ENCODE peak calls at places on chromosomes 5 and 9, in seven cellular contexts. One of them, this sample, is unnamed.

GRCh38 chr5:67612961-67613360 is 416.4 kb upstream of the CD180 start:
- DNase-seq in GM10248: no peak
- DNase-seq in H54: no peak
- DNase-seq in mesenteric fat pad: no peak
- DNase-seq in colonic mucosa: no peak
- DNase-seq in HTR-8/SVneo: no peak
- DNase-seq in activated naive CD4-positive, alpha-beta T cell: no peak
- DNase-seq in this sample: no peak

GRCh38 chr9:113187935-113188595 is 33.0 kb downstream of the FKBP15 start:
- DNase-seq in mesenteric fat pad: no peak
- DNase-seq in colonic mucosa: peak
- DNase-seq in activated naive CD4-positive, alpha-beta T cell: no peak
- DNase-seq in H54: peak
- DNase-seq in GM10248: no peak
- DNase-seq in HTR-8/SVneo: peak
- DNase-seq in this sample: no peak

GRCh38 chr9:115593587-115594091 is 475.7 kb upstream of the TNC start:
- DNase-seq in H54: no peak
- DNase-seq in mesenteric fat pad: no peak
- DNase-seq in HTR-8/SVneo: no peak
- DNase-seq in activated naive CD4-positive, alpha-beta T cell: no peak
- DNase-seq in GM10248: peak
- DNase-seq in colonic mucosa: no peak
- DNase-seq in this sample: no peak

GRCh38 chr5:173303878-173304590 is 24.2 kb downstream of the STC2 start:
- DNase-seq in mesenteric fat pad: no peak
- DNase-seq in HTR-8/SVneo: peak
- DNase-seq in colonic mucosa: no peak
- DNase-seq in GM10248: no peak
- DNase-seq in H54: no peak
- DNase-seq in activated naive CD4-positive, alpha-beta T cell: no peak
- DNase-seq in this sample: no peak

GRCh38 chr5:173781826-173782670 is 106.1 kb upstream of the CPEB4 start:
- DNase-seq in GM10248: no peak
- DNase-seq in HTR-8/SVneo: peak
- DNase-seq in colonic mucosa: peak
- DNase-seq in mesenteric fat pad: no peak
- DNase-seq in activated naive CD4-positive, alpha-beta T cell: no peak
- DNase-seq in H54: peak
- DNase-seq in this sample: no peak

GRCh38 chr5:107533946-107534876 is 136.5 kb downstream of the EFNA5 start:
- DNase-seq in colonic mucosa: no peak
- DNase-seq in GM10248: no peak
- DNase-seq in H54: no peak
- DNase-seq in mesenteric fat pad: no peak
- DNase-seq in activated naive CD4-positive, alpha-beta T cell: no peak
- DNase-seq in HTR-8/SVneo: no peak
- DNase-seq in this sample: no peak

GRCh38 chr9:33103381-33104110 is 27.1 kb upstream of the SMU1 start:
- DNase-seq in mesenteric fat pad: no peak
- DNase-seq in HTR-8/SVneo: no peak
- DNase-seq in activated naive CD4-positive, alpha-beta T cell: no peak
- DNase-seq in H54: no peak
- DNase-seq in GM10248: no peak
- DNase-seq in colonic mucosa: no peak
- DNase-seq in this sample: no peak

GRCh38 chr5:172658869-172659513 is 17.9 kb downstream of the NEURL1B start:
- DNase-seq in GM10248: no peak
- DNase-seq in activated naive CD4-positive, alpha-beta T cell: no peak
- DNase-seq in colonic mucosa: peak
- DNase-seq in mesenteric fat pad: no peak
- DNase-seq in HTR-8/SVneo: no peak
- DNase-seq in H54: no peak
- DNase-seq in this sample: no peak

GRCh38 chr5:73215891-73216610 is 43.1 kb downstream of the TMEM174 start:
- DNase-seq in colonic mucosa: peak
- DNase-seq in HTR-8/SVneo: peak
- DNase-seq in GM10248: peak
- DNase-seq in H54: peak
- DNase-seq in mesenteric fat pad: peak
- DNase-seq in activated naive CD4-positive, alpha-beta T cell: no peak
- DNase-seq in this sample: peak

GRCh38 chr5:112604741-112605390 is 132.8 kb upstream of the APC start:
- DNase-seq in H54: no peak
- DNase-seq in HTR-8/SVneo: no peak
- DNase-seq in colonic mucosa: peak
- DNase-seq in activated naive CD4-positive, alpha-beta T cell: no peak
- DNase-seq in mesenteric fat pad: no peak
- DNase-seq in GM10248: peak
- DNase-seq in this sample: no peak

GRCh38 chr9:127838375-127839078 is 15.9 kb downstream of the ENG start:
- DNase-seq in activated naive CD4-positive, alpha-beta T cell: no peak
- DNase-seq in HTR-8/SVneo: peak
- DNase-seq in H54: peak
- DNase-seq in mesenteric fat pad: peak
- DNase-seq in GM10248: no peak
- DNase-seq in colonic mucosa: peak
- DNase-seq in this sample: no peak

GRCh38 chr9:5062631-5063030 is 77.6 kb downstream of the JAK2 start:
- DNase-seq in colonic mucosa: no peak
- DNase-seq in H54: no peak
- DNase-seq in activated naive CD4-positive, alpha-beta T cell: no peak
- DNase-seq in mesenteric fat pad: no peak
- DNase-seq in GM10248: no peak
- DNase-seq in HTR-8/SVneo: no peak
- DNase-seq in this sample: no peak

GRCh38 chr9:38067892-38068615 is 973 bp downstream of the SHB start:
- DNase-seq in mesenteric fat pad: no peak
- DNase-seq in H54: no peak
- DNase-seq in activated naive CD4-positive, alpha-beta T cell: no peak
- DNase-seq in GM10248: no peak
- DNase-seq in colonic mucosa: no peak
- DNase-seq in HTR-8/SVneo: no peak
- DNase-seq in this sample: no peak

GRCh38 chr9:96500696-96501660 is 51.0 kb downstream of the HABP4 start:
- DNase-seq in colonic mucosa: no peak
- DNase-seq in HTR-8/SVneo: no peak
- DNase-seq in H54: no peak
- DNase-seq in activated naive CD4-positive, alpha-beta T cell: no peak
- DNase-seq in GM10248: no peak
- DNase-seq in mesenteric fat pad: no peak
- DNase-seq in this sample: no peak

GRCh38 chr5:124651663-124652513 is 94.6 kb downstream of the ZNF608 start:
- DNase-seq in mesenteric fat pad: peak
- DNase-seq in activated naive CD4-positive, alpha-beta T cell: no peak
- DNase-seq in GM10248: peak
- DNase-seq in H54: peak
- DNase-seq in HTR-8/SVneo: peak
- DNase-seq in colonic mucosa: peak
- DNase-seq in this sample: no peak

GRCh38 chr5:145834917-145835838 is at the start of gene PRELID2:
- DNase-seq in GM10248: peak
- DNase-seq in H54: peak
- DNase-seq in HTR-8/SVneo: peak
- DNase-seq in colonic mucosa: peak
- DNase-seq in mesenteric fat pad: peak
- DNase-seq in activated naive CD4-positive, alpha-beta T cell: no peak
- DNase-seq in this sample: no peak

GRCh38 chr5:6452622-6453504 is 4.2 kb downstream of the UBE2QL1 start:
- DNase-seq in H54: no peak
- DNase-seq in activated naive CD4-positive, alpha-beta T cell: no peak
- DNase-seq in HTR-8/SVneo: no peak
- DNase-seq in GM10248: no peak
- DNase-seq in mesenteric fat pad: no peak
- DNase-seq in colonic mucosa: no peak
- DNase-seq in this sample: no peak

GRCh38 chr5:178293400-178293799 is 60.8 kb upstream of the PHYKPL start:
- DNase-seq in colonic mucosa: no peak
- DNase-seq in GM10248: no peak
- DNase-seq in H54: no peak
- DNase-seq in HTR-8/SVneo: no peak
- DNase-seq in activated naive CD4-positive, alpha-beta T cell: no peak
- DNase-seq in mesenteric fat pad: peak
- DNase-seq in this sample: no peak

GRCh38 chr5:108989761-108990392 is 242.2 kb downstream of the FER start:
- DNase-seq in colonic mucosa: no peak
- DNase-seq in GM10248: no peak
- DNase-seq in HTR-8/SVneo: no peak
- DNase-seq in H54: no peak
- DNase-seq in mesenteric fat pad: no peak
- DNase-seq in activated naive CD4-positive, alpha-beta T cell: no peak
- DNase-seq in this sample: no peak

GRCh38 chr9:4211022-4211421 is 88.8 kb downstream of the GLIS3 start:
- DNase-seq in activated naive CD4-positive, alpha-beta T cell: no peak
- DNase-seq in H54: no peak
- DNase-seq in colonic mucosa: peak
- DNase-seq in HTR-8/SVneo: no peak
- DNase-seq in mesenteric fat pad: no peak
- DNase-seq in GM10248: no peak
- DNase-seq in this sample: no peak

GRCh38 chr9:99680191-99680590 is 141.5 kb upstream of the NR4A3 start:
- DNase-seq in H54: no peak
- DNase-seq in colonic mucosa: no peak
- DNase-seq in activated naive CD4-positive, alpha-beta T cell: no peak
- DNase-seq in HTR-8/SVneo: no peak
- DNase-seq in mesenteric fat pad: no peak
- DNase-seq in GM10248: no peak
- DNase-seq in this sample: no peak

GRCh38 chr5:39164529-39165402 is 54.6 kb downstream of the FYB1 start:
- DNase-seq in H54: no peak
- DNase-seq in GM10248: peak
- DNase-seq in mesenteric fat pad: no peak
- DNase-seq in colonic mucosa: no peak
- DNase-seq in HTR-8/SVneo: no peak
- DNase-seq in activated naive CD4-positive, alpha-beta T cell: no peak
- DNase-seq in this sample: no peak

GRCh38 chr5:62600560-62601252 is 22.1 kb downstream of the LRRC70 start:
- DNase-seq in activated naive CD4-positive, alpha-beta T cell: no peak
- DNase-seq in H54: no peak
- DNase-seq in mesenteric fat pad: no peak
- DNase-seq in HTR-8/SVneo: no peak
- DNase-seq in GM10248: no peak
- DNase-seq in colonic mucosa: no peak
- DNase-seq in this sample: no peak

GRCh38 chr9:115640887-115641286 is 512.7 kb upstream of the PAPPA start:
- DNase-seq in GM10248: no peak
- DNase-seq in mesenteric fat pad: no peak
- DNase-seq in HTR-8/SVneo: no peak
- DNase-seq in activated naive CD4-positive, alpha-beta T cell: no peak
- DNase-seq in H54: no peak
- DNase-seq in colonic mucosa: no peak
- DNase-seq in this sample: no peak

GRCh38 chr5:24365406-24365805 is 279.4 kb downstream of the CDH10 start:
- DNase-seq in H54: no peak
- DNase-seq in HTR-8/SVneo: no peak
- DNase-seq in activated naive CD4-positive, alpha-beta T cell: no peak
- DNase-seq in GM10248: no peak
- DNase-seq in mesenteric fat pad: no peak
- DNase-seq in colonic mucosa: no peak
- DNase-seq in this sample: no peak

GRCh38 chr5:80141147-80141671 is 106.1 kb downstream of the THBS4 start:
- DNase-seq in GM10248: no peak
- DNase-seq in H54: no peak
- DNase-seq in mesenteric fat pad: no peak
- DNase-seq in activated naive CD4-positive, alpha-beta T cell: no peak
- DNase-seq in HTR-8/SVneo: no peak
- DNase-seq in colonic mucosa: peak
- DNase-seq in this sample: no peak

GRCh38 chr5:90558344-90559192 is at the start of gene ADGRV1:
- DNase-seq in GM10248: peak
- DNase-seq in H54: no peak
- DNase-seq in activated naive CD4-positive, alpha-beta T cell: no peak
- DNase-seq in mesenteric fat pad: no peak
- DNase-seq in HTR-8/SVneo: peak
- DNase-seq in colonic mucosa: peak
- DNase-seq in this sample: peak

GRCh38 chr5:131258733-131259132 is 5.1 kb upstream of the CDC42SE2 start:
- DNase-seq in mesenteric fat pad: no peak
- DNase-seq in colonic mucosa: no peak
- DNase-seq in HTR-8/SVneo: no peak
- DNase-seq in H54: no peak
- DNase-seq in activated naive CD4-positive, alpha-beta T cell: no peak
- DNase-seq in GM10248: no peak
- DNase-seq in this sample: no peak

GRCh38 chr5:54663876-54664275 is 146.3 kb downstream of the SNX18 start:
- DNase-seq in GM10248: no peak
- DNase-seq in mesenteric fat pad: no peak
- DNase-seq in H54: no peak
- DNase-seq in HTR-8/SVneo: peak
- DNase-seq in colonic mucosa: no peak
- DNase-seq in activated naive CD4-positive, alpha-beta T cell: no peak
- DNase-seq in this sample: no peak

GRCh38 chr9:122291458-122291857 is 26.8 kb downstream of the MRRF start:
- DNase-seq in colonic mucosa: no peak
- DNase-seq in mesenteric fat pad: no peak
- DNase-seq in HTR-8/SVneo: no peak
- DNase-seq in activated naive CD4-positive, alpha-beta T cell: no peak
- DNase-seq in H54: no peak
- DNase-seq in GM10248: no peak
- DNase-seq in this sample: no peak

GRCh38 chr5:93281980-93282772 is 298.8 kb downstream of the NR2F1-AS1 start:
- DNase-seq in colonic mucosa: no peak
- DNase-seq in mesenteric fat pad: no peak
- DNase-seq in activated naive CD4-positive, alpha-beta T cell: no peak
- DNase-seq in HTR-8/SVneo: no peak
- DNase-seq in GM10248: no peak
- DNase-seq in H54: no peak
- DNase-seq in this sample: no peak

GRCh38 chr5:179765400-179765799 is 28.4 kb upstream of the LTC4S start:
- DNase-seq in mesenteric fat pad: no peak
- DNase-seq in activated naive CD4-positive, alpha-beta T cell: no peak
- DNase-seq in colonic mucosa: no peak
- DNase-seq in HTR-8/SVneo: peak
- DNase-seq in H54: peak
- DNase-seq in GM10248: no peak
- DNase-seq in this sample: no peak

GRCh38 chr5:141149812-141150211 is at the start of gene PCDHB6:
- DNase-seq in H54: no peak
- DNase-seq in HTR-8/SVneo: no peak
- DNase-seq in mesenteric fat pad: no peak
- DNase-seq in GM10248: no peak
- DNase-seq in activated naive CD4-positive, alpha-beta T cell: no peak
- DNase-seq in colonic mucosa: no peak
- DNase-seq in this sample: no peak

GRCh38 chr5:167332291-167332690 is 959.2 kb upstream of the WWC1 start:
- DNase-seq in HTR-8/SVneo: no peak
- DNase-seq in activated naive CD4-positive, alpha-beta T cell: no peak
- DNase-seq in mesenteric fat pad: no peak
- DNase-seq in colonic mucosa: no peak
- DNase-seq in H54: no peak
- DNase-seq in GM10248: no peak
- DNase-seq in this sample: no peak

GRCh38 chr9:101398335-101398929 is at the start of the genes MRPL50 and ZNF189:
- DNase-seq in colonic mucosa: peak
- DNase-seq in HTR-8/SVneo: peak
- DNase-seq in GM10248: peak
- DNase-seq in H54: peak
- DNase-seq in mesenteric fat pad: peak
- DNase-seq in activated naive CD4-positive, alpha-beta T cell: peak
- DNase-seq in this sample: peak

GRCh38 chr9:6893350-6894131 is 135.8 kb downstream of the KDM4C start:
- DNase-seq in mesenteric fat pad: no peak
- DNase-seq in colonic mucosa: no peak
- DNase-seq in HTR-8/SVneo: no peak
- DNase-seq in H54: no peak
- DNase-seq in GM10248: no peak
- DNase-seq in activated naive CD4-positive, alpha-beta T cell: no peak
- DNase-seq in this sample: no peak

GRCh38 chr5:933251-933861 is 40.7 kb downstream of the TRIP13 start:
- DNase-seq in colonic mucosa: no peak
- DNase-seq in activated naive CD4-positive, alpha-beta T cell: no peak
- DNase-seq in mesenteric fat pad: no peak
- DNase-seq in H54: no peak
- DNase-seq in HTR-8/SVneo: no peak
- DNase-seq in GM10248: no peak
- DNase-seq in this sample: no peak

GRCh38 chr9:112711050-112711689 is 6.7 kb downstream of the INIP start:
- DNase-seq in HTR-8/SVneo: peak
- DNase-seq in H54: no peak
- DNase-seq in activated naive CD4-positive, alpha-beta T cell: no peak
- DNase-seq in mesenteric fat pad: no peak
- DNase-seq in colonic mucosa: no peak
- DNase-seq in GM10248: no peak
- DNase-seq in this sample: no peak

This sample was measured in activated gamma-delta T cell.